ENCODE peak calls at places on chromosomes 11 and 22, in five cellular contexts. One of them, this sample, is unnamed.

GRCh38 chr11:18599739-18600230 is at the start of gene MISFA:
- DNase-seq in GM10248: no peak
- DNase-seq in left cardiac atrium: no peak
- DNase-seq in astrocyte of the cerebellum: no peak
- DNase-seq in cardiac muscle cell: no peak
- DNase-seq in this sample: no peak

GRCh38 chr22:26502688-26503561 is 9.3 kb downstream of the TFIP11 start:
- DNase-seq in GM10248: peak; percentile 66
- DNase-seq in left cardiac atrium: peak; percentile 44
- DNase-seq in astrocyte of the cerebellum: peak; percentile 28
- DNase-seq in cardiac muscle cell: peak; percentile 67
- DNase-seq in this sample: peak; percentile 36

GRCh38 chr11:32893947-32894827 is 1.6 kb downstream of the QSER1 start:
- DNase-seq in GM10248: peak; percentile 56
- DNase-seq in left cardiac atrium: no peak
- DNase-seq in astrocyte of the cerebellum: peak; percentile 74
- DNase-seq in cardiac muscle cell: peak; percentile 75
- DNase-seq in this sample: peak; percentile 26

GRCh38 chr11:22957890-22958289 is 97.6 kb upstream of the CCDC179 start:
- DNase-seq in GM10248: no peak
- DNase-seq in left cardiac atrium: no peak
- DNase-seq in astrocyte of the cerebellum: no peak
- DNase-seq in cardiac muscle cell: no peak
- DNase-seq in this sample: peak; percentile 39

GRCh38 chr22:23749747-23750373 is 1.1 kb downstream of the ZNF70 start:
- DNase-seq in GM10248: no peak
- DNase-seq in left cardiac atrium: no peak
- DNase-seq in astrocyte of the cerebellum: peak; percentile 24
- DNase-seq in cardiac muscle cell: no peak
- DNase-seq in this sample: no peak

GRCh38 chr11:71215372-71215965 is 36.9 kb downstream of the SHANK2 start:
- DNase-seq in GM10248: no peak
- DNase-seq in left cardiac atrium: no peak
- DNase-seq in astrocyte of the cerebellum: no peak
- DNase-seq in cardiac muscle cell: no peak
- DNase-seq in this sample: peak; percentile 42

GRCh38 chr22:37805878-37806277 is 1.9 kb upstream of the GCAT start:
- DNase-seq in GM10248: no peak
- DNase-seq in left cardiac atrium: no peak
- DNase-seq in astrocyte of the cerebellum: no peak
- DNase-seq in cardiac muscle cell: no peak
- DNase-seq in this sample: no peak

GRCh38 chr11:132685174-132685611 is 847.1 kb downstream of the OPCML start:
- DNase-seq in GM10248: no peak
- DNase-seq in left cardiac atrium: no peak
- DNase-seq in astrocyte of the cerebellum: peak; percentile 9
- DNase-seq in cardiac muscle cell: no peak
- DNase-seq in this sample: no peak

GRCh38 chr22:45638197-45638596 is 33.4 kb upstream of the ATXN10 start:
- DNase-seq in GM10248: no peak
- DNase-seq in left cardiac atrium: no peak
- DNase-seq in astrocyte of the cerebellum: no peak
- DNase-seq in cardiac muscle cell: no peak
- DNase-seq in this sample: no peak

GRCh38 chr22:30568137-30568805 is 6.2 kb downstream of the GAL3ST1 start:
- DNase-seq in GM10248: no peak
- DNase-seq in left cardiac atrium: no peak
- DNase-seq in astrocyte of the cerebellum: no peak
- DNase-seq in cardiac muscle cell: no peak
- DNase-seq in this sample: no peak

GRCh38 chr11:70568504-70569172 is 170.3 kb downstream of the CTTN start:
- DNase-seq in GM10248: no peak
- DNase-seq in left cardiac atrium: peak; percentile 68
- DNase-seq in astrocyte of the cerebellum: no peak
- DNase-seq in cardiac muscle cell: peak; percentile 56
- DNase-seq in this sample: peak; percentile 34

GRCh38 chr11:88357323-88358039 is 19.9 kb upstream of the CTSC start:
- DNase-seq in GM10248: peak; percentile 33
- DNase-seq in left cardiac atrium: no peak
- DNase-seq in astrocyte of the cerebellum: no peak
- DNase-seq in cardiac muscle cell: no peak
- DNase-seq in this sample: no peak

GRCh38 chr22:41979423-41980250 is 10.4 kb downstream of the SEPTIN3 start:
- DNase-seq in GM10248: no peak
- DNase-seq in left cardiac atrium: no peak
- DNase-seq in astrocyte of the cerebellum: no peak
- DNase-seq in cardiac muscle cell: no peak
- DNase-seq in this sample: no peak

GRCh38 chr11:57370251-57370650 is 10.7 kb downstream of the PRG3 start:
- DNase-seq in GM10248: no peak
- DNase-seq in left cardiac atrium: no peak
- DNase-seq in astrocyte of the cerebellum: no peak
- DNase-seq in cardiac muscle cell: no peak
- DNase-seq in this sample: no peak

GRCh38 chr11:69352715-69353325 is 58.9 kb downstream of the MYEOV start:
- DNase-seq in GM10248: no peak
- DNase-seq in left cardiac atrium: no peak
- DNase-seq in astrocyte of the cerebellum: no peak
- DNase-seq in cardiac muscle cell: no peak
- DNase-seq in this sample: no peak

GRCh38 chr11:11498195-11498594 is 123.6 kb downstream of the GALNT18 start:
- DNase-seq in GM10248: no peak
- DNase-seq in left cardiac atrium: no peak
- DNase-seq in astrocyte of the cerebellum: no peak
- DNase-seq in cardiac muscle cell: no peak
- DNase-seq in this sample: peak; percentile 36

GRCh38 chr11:74672956-74673895 is 58.0 kb downstream of the CHRDL2 start:
- DNase-seq in GM10248: no peak
- DNase-seq in left cardiac atrium: peak; percentile 88
- DNase-seq in astrocyte of the cerebellum: peak; percentile 97
- DNase-seq in cardiac muscle cell: no peak
- DNase-seq in this sample: no peak

GRCh38 chr22:29600846-29601245 is 2.6 kb upstream of the NF2 start:
- DNase-seq in GM10248: no peak
- DNase-seq in left cardiac atrium: no peak
- DNase-seq in astrocyte of the cerebellum: no peak
- DNase-seq in cardiac muscle cell: no peak
- DNase-seq in this sample: no peak

GRCh38 chr11:70127653-70128434 is 49.7 kb downstream of the ANO1 start:
- DNase-seq in GM10248: no peak
- DNase-seq in left cardiac atrium: no peak
- DNase-seq in astrocyte of the cerebellum: peak; percentile 19
- DNase-seq in cardiac muscle cell: no peak
- DNase-seq in this sample: no peak